ENCODE peak calls at places on chromosome 19, in seven cellular contexts. J is SK-N-SH, S is pancreas, W is thyroid gland, O is osteoblast, L is uterus, F is Caco-2. D is an unnamed sample.

GRCh38 chr19:28710278-28710677 is 502.7 kb downstream of the UQCRFS1 start:
- DNase-seq in S (no peak), O (no peak), L (no peak), F (peak; percentile 54), J (peak; percentile 24), W (no peak), D (no peak)

GRCh38 chr19:5536337-5536894 is 31.3 kb downstream of the TINCR start:
- DNase-seq in S (peak; percentile 52), L (peak; percentile 20), F (no peak), W (peak; percentile 79), O (peak; percentile 87), J (peak; percentile 83), D (peak; percentile 71)

GRCh38 chr19:48558018-48558684 is 6.2 kb downstream of the SULT2B1 start:
- DNase-seq in F (peak; percentile 99), L (no peak), O (peak; percentile 96), J (no peak), W (peak; percentile 75), S (peak; percentile 22), D (peak; percentile 68)

GRCh38 chr19:46878613-46879375 is 18.0 kb downstream of the ARHGAP35 start:
- DNase-seq in S (no peak), O (peak; percentile 81), J (no peak), W (no peak), L (peak; percentile 32), F (no peak), D (no peak)

GRCh38 chr19:54302252-54302651 is 10.7 kb downstream of the LILRA5 start:
- DNase-seq in F (no peak), W (no peak), O (no peak), J (no peak), S (no peak), L (no peak), D (no peak)

GRCh38 chr19:38434549-38435051 is 1.1 kb downstream of the RYR1 start:
- DNase-seq in L (no peak), J (no peak), S (no peak), W (no peak), O (peak; percentile 13), F (peak; percentile 18), D (peak; percentile 36)

GRCh38 chr19:36031308-36031707 is 1.4 kb downstream of the CLIP3 start:
- DNase-seq in L (no peak), F (no peak), S (no peak), J (no peak), W (no peak), O (no peak), D (no peak)

GRCh38 chr19:56159009-56159501 is 16.8 kb upstream of the GALP start:
- DNase-seq in L (no peak), W (no peak), J (no peak), O (peak; percentile 83), F (no peak), S (no peak), D (no peak)

GRCh38 chr19:38742296-38742695 is 2.0 kb downstream of the CAPN12 start:
- DNase-seq in L (no peak), W (no peak), J (no peak), S (no peak), F (no peak), O (no peak), D (no peak)

GRCh38 chr19:932647-933552 is 7.1 kb downstream of the ARID3A start:
- DNase-seq in O (peak; percentile 100), L (peak; percentile 81), F (peak; percentile 51), S (no peak), W (peak; percentile 34), J (peak; percentile 94), D (peak; percentile 67)

GRCh38 chr19:38736413-38737280 is 7.6 kb downstream of the CAPN12 start:
- DNase-seq in S (peak; percentile 79), W (peak; percentile 74), F (peak; percentile 91), O (peak; percentile 88), J (peak; percentile 93), L (peak; percentile 46), D (peak; percentile 57)

GRCh38 chr19:2275588-2276428 is 6.2 kb downstream of the PEAK3 start:
- DNase-seq in F (no peak), J (peak; percentile 26), O (peak; percentile 62), L (peak; percentile 61), S (no peak), W (no peak), D (peak; percentile 51)

GRCh38 chr19:31340059-31341025 is 8.9 kb downstream of the TSHZ3 start:
- DNase-seq in L (peak; percentile 56), J (peak; percentile 74), O (no peak), F (no peak), S (no peak), W (peak; percentile 86), D (peak; percentile 16)

GRCh38 chr19:4969772-4970531 is 1.0 kb downstream of the KDM4B start:
- DNase-seq in O (peak; percentile 65), F (no peak), L (no peak), J (peak; percentile 47), S (no peak), W (no peak), D (peak; percentile 55)

DNA sequence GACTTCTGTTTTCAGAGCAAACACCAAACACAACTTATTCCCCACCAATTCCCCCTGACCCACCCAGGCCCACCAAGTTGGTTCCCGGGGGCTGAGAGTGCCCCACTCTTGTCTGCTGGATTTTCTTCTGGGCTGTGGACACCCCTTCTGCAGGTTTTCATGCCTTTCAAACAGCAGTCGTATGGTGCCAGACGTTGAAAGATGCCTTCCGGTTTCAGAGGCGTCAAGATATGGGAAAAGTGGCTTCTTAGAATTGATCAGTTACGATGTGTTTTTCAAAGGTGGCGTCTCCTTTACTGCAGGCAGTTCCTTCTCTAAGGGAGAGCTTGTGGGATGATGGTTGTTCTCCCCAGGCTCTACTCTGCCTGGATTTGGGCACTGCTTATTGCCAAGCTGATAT is 12.7 kb downstream of the CLEC11A start:
- DNase-seq in L (no peak), F (no peak), S (no peak), J (no peak), O (no peak), W (no peak), D (no peak)
- H3K4me3 ChIP-seq in L (no peak overlapping the region), F (no peak overlapping the region), S (no peak overlapping the region), J (no peak overlapping the region), O (no peak overlapping the region), W (no peak overlapping the region), D (no peak overlapping the region)

DNA sequence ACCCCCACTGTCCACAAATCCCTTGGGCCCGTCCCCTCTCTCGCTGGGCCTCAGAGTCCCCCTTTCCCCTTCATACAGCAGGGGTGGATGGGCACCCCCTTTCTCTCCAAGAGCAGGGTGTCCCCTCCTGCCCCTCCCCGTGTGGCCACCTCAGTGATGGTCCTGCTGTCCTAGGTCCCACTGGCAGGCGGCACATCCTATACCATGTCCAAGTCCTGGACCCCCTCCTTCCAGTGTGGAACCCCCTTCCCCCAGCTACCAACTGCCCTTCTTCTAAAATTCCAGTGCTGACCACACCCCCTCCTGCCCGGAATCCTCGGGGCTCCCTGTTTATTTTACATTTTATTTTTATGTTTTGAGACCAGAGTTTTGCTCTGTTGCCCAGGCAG is 812 bp upstream of the CPAMD8 start:
- DNase-seq in O (peak; percentile 74), L (no peak), W (peak; percentile 37), F (no peak), S (no peak), J (no peak), D (no peak)
- H3K4me3 ChIP-seq in O (no peak overlapping the region), L (no peak overlapping the region), W (no peak overlapping the region), F (no peak overlapping the region), S (no peak overlapping the region), J (no peak overlapping the region), D (no peak overlapping the region)

DNA sequence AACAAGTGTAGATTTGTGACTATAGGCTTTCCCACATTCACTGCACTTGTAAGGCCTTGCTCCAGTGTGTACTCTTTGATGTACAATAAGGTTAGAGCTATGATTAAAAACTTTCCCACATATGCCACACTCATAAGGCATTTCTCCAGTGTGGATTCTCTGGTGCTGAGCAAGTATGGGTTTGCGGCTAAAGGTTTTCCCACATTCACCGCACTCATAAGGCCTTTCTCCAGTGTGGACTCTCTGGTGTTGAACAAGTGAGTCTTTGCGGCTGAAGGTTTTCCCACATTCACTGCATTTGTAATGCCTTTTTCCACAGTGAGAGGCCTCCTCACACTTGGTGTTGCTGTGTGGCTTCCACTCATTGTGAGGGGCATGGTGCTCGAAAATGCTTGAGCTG is 3.7 kb downstream of the ZNF772 start:
- DNase-seq in F (no peak), J (no peak), W (no peak), L (no peak), O (no peak), S (no peak), D (no peak)
- H3K4me3 ChIP-seq in F (no peak overlapping the region), J (no peak overlapping the region), W (no peak overlapping the region), L (no peak overlapping the region), O (no peak overlapping the region), S (no peak overlapping the region), D (no peak overlapping the region)

GRCh38 chr19:10422846-10423245 is 2.5 kb downstream of the PDE4A start:
- DNase-seq in F (no peak), L (no peak), O (peak; percentile 92), W (no peak), S (no peak), J (peak; percentile 25), D (no peak)

GRCh38 chr19:10421981-10422461 is 1.7 kb downstream of the PDE4A start:
- DNase-seq in O (peak; percentile 72), S (no peak), J (no peak), W (no peak), L (no peak), F (no peak), D (no peak)

GRCh38 chr19:10420444-10421239 is at the start of gene PDE4A:
- DNase-seq in S (no peak), L (no peak), W (no peak), F (peak; percentile 53), O (peak; percentile 94), J (peak; percentile 73), D (no peak)

GRCh38 chr19:10419646-10420443 is 493 bp upstream of the PDE4A start:
- DNase-seq in L (no peak), O (peak; percentile 95), F (peak; percentile 36), W (no peak), J (peak; percentile 62), S (no peak), D (no peak)

DNA sequence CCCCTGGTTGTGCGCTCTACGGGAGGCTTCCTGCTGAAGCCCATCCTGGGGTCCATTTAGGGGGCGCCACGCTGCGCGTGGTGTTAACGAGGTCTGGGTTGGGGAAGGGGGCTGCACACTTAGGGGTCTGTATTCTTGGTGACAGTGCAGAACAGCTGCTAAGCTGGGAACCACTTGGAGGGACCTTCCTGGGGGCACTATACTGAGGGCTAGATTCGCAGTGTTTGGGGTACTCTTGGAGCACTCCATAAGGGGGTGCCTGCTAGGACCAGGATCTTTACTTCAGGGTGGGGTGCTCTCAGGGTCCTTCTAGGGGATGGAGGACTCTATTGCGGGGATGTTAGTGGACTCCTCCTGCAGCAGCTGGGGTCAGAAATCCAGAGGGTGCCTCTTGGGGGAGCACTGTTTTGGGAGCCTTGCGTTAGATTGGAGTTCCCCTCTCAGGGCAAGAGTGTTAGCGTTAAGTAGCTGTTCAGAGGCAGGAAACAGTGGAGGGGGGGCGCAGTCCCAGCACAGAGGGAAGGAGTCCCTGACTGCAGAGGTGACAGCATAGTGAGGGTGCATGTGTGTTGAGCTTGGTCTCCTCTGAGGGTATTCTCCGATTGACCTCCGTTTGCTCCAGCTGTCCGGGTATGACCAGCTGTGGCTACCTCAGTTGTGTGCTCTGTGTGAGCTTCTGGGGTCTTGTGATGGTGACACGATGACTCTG is 1.1 kb downstream of the PDE4A start:
- DNase-seq in F (no peak), W (no peak), J (no peak), L (no peak), S (no peak), O (peak; percentile 84), D (no peak)
- H3K4me3 ChIP-seq in F (no peak overlapping the region), W (no peak overlapping the region), J (peak overlapping the region; percentile 44), L (no peak overlapping the region), S (no peak overlapping the region), O (no peak overlapping the region), D (no peak overlapping the region)

D was measured in adrenal gland.